ENCODE peak calls at places on chromosomes 12 and 14, in seven cellular contexts. One of them, this sample, is unnamed.

GRCh38 chr14:68621400-68622365 is 171.2 kb downstream of the ZFP36L1 start:
- DNase-seq in HCT116: no peak
- DNase-seq in SK-N-SH: no peak
- DNase-seq in H1: no peak
- DNase-seq in HepG2: no peak
- DNase-seq in GM12878: no peak
- DNase-seq in K562: no peak
- DNase-seq in this sample: peak; percentile 79

GRCh38 chr14:102076793-102077759 is 9.8 kb downstream of the HSP90AA1 start:
- DNase-seq in GM12878: no peak
- DNase-seq in SK-N-SH: no peak
- DNase-seq in HCT116: no peak
- DNase-seq in HepG2: no peak
- DNase-seq in K562: no peak
- DNase-seq in H1: no peak
- DNase-seq in this sample: no peak

GRCh38 chr12:53224268-53224896 is 7.6 kb downstream of the RARG start:
- DNase-seq in SK-N-SH: peak; percentile 69
- DNase-seq in HCT116: no peak
- DNase-seq in GM12878: no peak
- DNase-seq in K562: peak; percentile 50
- DNase-seq in H1: no peak
- DNase-seq in HepG2: peak; percentile 40
- DNase-seq in this sample: no peak

GRCh38 chr14:95256011-95256775 is 63.5 kb downstream of the CLMN start:
- DNase-seq in SK-N-SH: no peak
- DNase-seq in HepG2: no peak
- DNase-seq in K562: no peak
- DNase-seq in GM12878: no peak
- DNase-seq in H1: no peak
- DNase-seq in HCT116: no peak
- DNase-seq in this sample: no peak

GRCh38 chr12:107236824-107237467 is 143.6 kb upstream of the CRY1 start:
- DNase-seq in HepG2: no peak
- DNase-seq in GM12878: no peak
- DNase-seq in H1: no peak
- DNase-seq in SK-N-SH: no peak
- DNase-seq in K562: no peak
- DNase-seq in HCT116: no peak
- DNase-seq in this sample: peak; percentile 54

GRCh38 chr14:87934185-87934584 is 58.8 kb downstream of the GALC start:
- DNase-seq in GM12878: no peak
- DNase-seq in HCT116: no peak
- DNase-seq in H1: no peak
- DNase-seq in SK-N-SH: no peak
- DNase-seq in HepG2: no peak
- DNase-seq in K562: no peak
- DNase-seq in this sample: peak; percentile 4

GRCh38 chr14:55107766-55108554 is 21.1 kb upstream of the LGALS3 start:
- DNase-seq in HCT116: peak; percentile 91
- DNase-seq in SK-N-SH: no peak
- DNase-seq in K562: peak; percentile 83
- DNase-seq in H1: no peak
- DNase-seq in HepG2: peak; percentile 83
- DNase-seq in GM12878: no peak
- DNase-seq in this sample: peak; percentile 98

GRCh38 chr12:60935981-60936761 is 1324.0 kb upstream of the USP15 start:
- DNase-seq in H1: no peak
- DNase-seq in HCT116: no peak
- DNase-seq in K562: no peak
- DNase-seq in GM12878: no peak
- DNase-seq in HepG2: peak; percentile 3
- DNase-seq in SK-N-SH: no peak
- DNase-seq in this sample: no peak

GRCh38 chr14:64035143-64035542 is 182.3 kb downstream of the SYNE2 start:
- DNase-seq in HepG2: no peak
- DNase-seq in HCT116: no peak
- DNase-seq in H1: no peak
- DNase-seq in K562: no peak
- DNase-seq in GM12878: no peak
- DNase-seq in SK-N-SH: no peak
- DNase-seq in this sample: peak; percentile 77

GRCh38 chr12:101823891-101824290 is 6.9 kb downstream of the GNPTAB start:
- DNase-seq in HCT116: peak; percentile 33
- DNase-seq in SK-N-SH: peak; percentile 71
- DNase-seq in GM12878: no peak
- DNase-seq in HepG2: peak; percentile 21
- DNase-seq in H1: no peak
- DNase-seq in K562: peak; percentile 86
- DNase-seq in this sample: no peak

GRCh38 chr14:105065280-105066228 is at the start of gene GPR132:
- DNase-seq in GM12878: peak; percentile 93
- DNase-seq in HepG2: no peak
- DNase-seq in HCT116: no peak
- DNase-seq in H1: no peak
- DNase-seq in SK-N-SH: no peak
- DNase-seq in K562: no peak
- DNase-seq in this sample: no peak

GRCh38 chr14:50667491-50668007 is 557 bp downstream of the SAV1 start:
- DNase-seq in HepG2: no peak
- DNase-seq in HCT116: no peak
- DNase-seq in H1: no peak
- DNase-seq in SK-N-SH: peak; percentile 48
- DNase-seq in K562: peak; percentile 45
- DNase-seq in GM12878: no peak
- DNase-seq in this sample: no peak

GRCh38 chr12:77354766-77355362 is 289.5 kb upstream of the E2F7 start:
- DNase-seq in H1: no peak
- DNase-seq in K562: no peak
- DNase-seq in GM12878: no peak
- DNase-seq in HCT116: no peak
- DNase-seq in HepG2: no peak
- DNase-seq in SK-N-SH: no peak
- DNase-seq in this sample: peak; percentile 4

GRCh38 chr12:75587340-75588106 is 76.1 kb upstream of the KRR1 start:
- DNase-seq in HCT116: no peak
- DNase-seq in H1: no peak
- DNase-seq in SK-N-SH: no peak
- DNase-seq in GM12878: no peak
- DNase-seq in HepG2: no peak
- DNase-seq in K562: no peak
- DNase-seq in this sample: peak; percentile 52

GRCh38 chr12:132603240-132604107 is 6.9 kb downstream of the LRCOL1 start:
- DNase-seq in SK-N-SH: peak; percentile 62
- DNase-seq in HepG2: no peak
- DNase-seq in K562: no peak
- DNase-seq in HCT116: no peak
- DNase-seq in GM12878: no peak
- DNase-seq in H1: no peak
- DNase-seq in this sample: no peak

DNA sequence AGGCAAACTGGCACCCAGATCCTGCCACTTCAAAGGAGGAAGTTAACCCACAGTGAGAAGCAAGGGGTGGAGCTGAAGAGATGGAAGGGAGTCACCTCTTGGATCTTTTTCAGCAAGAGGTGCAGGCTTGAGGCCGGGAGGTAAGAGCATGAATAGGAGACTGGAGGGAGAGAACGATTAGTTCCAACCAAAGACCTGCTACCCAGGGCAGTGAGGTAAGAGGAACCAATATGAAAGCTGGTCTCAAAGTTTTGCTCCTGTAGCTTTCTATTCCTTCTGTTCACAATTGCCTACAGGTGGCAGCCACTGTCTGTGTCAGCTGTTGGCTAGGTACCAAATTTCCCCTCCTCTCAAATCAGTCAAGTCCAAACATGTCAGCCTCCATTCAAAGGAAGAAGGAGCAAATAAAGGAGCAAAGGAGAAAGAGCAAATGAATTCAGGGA is 14.9 kb upstream of the TAC3 start:
- DNase-seq in GM12878: no peak
- DNase-seq in K562: peak; percentile 48
- DNase-seq in HepG2: peak; percentile 28
- DNase-seq in SK-N-SH: no peak
- DNase-seq in HCT116: peak; percentile 18
- DNase-seq in H1: no peak
- DNase-seq in this sample: no peak
- TF ChIP-seq RAD21 in GM12878: peak; percentile 50
- TF ChIP-seq RAD21 in K562: peak; percentile 51
- TF ChIP-seq RAD21 in HepG2: peak; percentile 25
- TF ChIP-seq RAD21 in SK-N-SH: peak; percentile 43
- TF ChIP-seq RAD21 in HCT116: peak; percentile 20
- TF ChIP-seq RAD21 in H1: peak; percentile 58
- TF ChIP-seq RAD21 in this sample: no peak

GRCh38 chr14:103185051-103186027 is 62.1 kb downstream of the TNFAIP2 start:
- DNase-seq in K562: peak; percentile 44
- DNase-seq in HCT116: peak; percentile 40
- DNase-seq in SK-N-SH: peak; percentile 65
- DNase-seq in H1: no peak
- DNase-seq in HepG2: peak; percentile 27
- DNase-seq in GM12878: no peak
- DNase-seq in this sample: peak; percentile 38
- H2AFZ ChIP-seq in K562: peak overlapping the region; percentile 48
- H2AFZ ChIP-seq in HCT116: peak overlapping the region; percentile 87
- H2AFZ ChIP-seq in SK-N-SH: no peak overlapping the region
- H2AFZ ChIP-seq in H1: no peak overlapping the region
- H2AFZ ChIP-seq in HepG2: no peak overlapping the region
- H2AFZ ChIP-seq in GM12878: no peak overlapping the region
- H2AFZ ChIP-seq in this sample: peak overlapping the region; percentile 80

GRCh38 chr12:46367351-46368029 is 5.1 kb downstream of the SLC38A2 start:
- DNase-seq in H1: no peak
- DNase-seq in HCT116: no peak
- DNase-seq in SK-N-SH: no peak
- DNase-seq in K562: no peak
- DNase-seq in GM12878: no peak
- DNase-seq in HepG2: no peak
- DNase-seq in this sample: no peak
- H3K4me2 ChIP-seq in H1: peak overlapping the region; percentile 59
- H3K4me2 ChIP-seq in HCT116: peak overlapping the region; percentile 1
- H3K4me2 ChIP-seq in SK-N-SH: peak overlapping the region; percentile 86
- H3K4me2 ChIP-seq in K562: peak overlapping the region; percentile 54
- H3K4me2 ChIP-seq in GM12878: peak overlapping the region; percentile 6
- H3K4me2 ChIP-seq in HepG2: peak overlapping the region; percentile 94
- H3K4me2 ChIP-seq in this sample: peak overlapping the region; percentile 89

GRCh38 chr12:27732281-27732680 is 21.6 kb downstream of the MRPS35 start:
- DNase-seq in GM12878: no peak
- DNase-seq in H1: no peak
- DNase-seq in SK-N-SH: no peak
- DNase-seq in HCT116: no peak
- DNase-seq in K562: peak; percentile 23
- DNase-seq in HepG2: peak; percentile 39
- DNase-seq in this sample: no peak
- TF ChIP-seq RAD21 in GM12878: no peak
- TF ChIP-seq RAD21 in H1: peak; percentile 36
- TF ChIP-seq RAD21 in SK-N-SH: peak; percentile 29
- TF ChIP-seq RAD21 in HCT116: no peak
- TF ChIP-seq RAD21 in K562: peak; percentile 21
- TF ChIP-seq RAD21 in HepG2: no peak
- TF ChIP-seq RAD21 in this sample: no peak

DNA sequence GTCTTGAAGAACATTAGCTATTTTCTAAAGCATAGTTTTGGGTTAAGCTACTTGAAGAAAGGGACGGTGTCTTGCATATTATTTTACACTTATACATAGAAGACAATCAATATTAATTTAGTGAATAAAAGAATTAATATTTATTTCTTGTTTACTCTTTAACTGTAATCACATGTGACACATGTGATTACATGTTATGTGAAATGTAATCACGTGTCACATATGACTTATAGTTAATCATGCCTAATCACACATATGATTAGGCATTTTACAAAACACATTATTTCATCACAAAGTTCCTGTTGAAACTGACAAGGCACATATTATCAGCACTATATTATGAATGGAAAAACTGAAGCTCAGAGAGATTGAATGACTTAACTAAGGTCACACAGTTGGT is 4.8 kb downstream of the PAH start:
- DNase-seq in HepG2: no peak
- DNase-seq in HCT116: no peak
- DNase-seq in H1: no peak
- DNase-seq in GM12878: no peak
- DNase-seq in K562: no peak
- DNase-seq in SK-N-SH: no peak
- DNase-seq in this sample: no peak
- H2AFZ ChIP-seq in HepG2: no peak overlapping the region
- H2AFZ ChIP-seq in HCT116: no peak overlapping the region
- H2AFZ ChIP-seq in H1: no peak overlapping the region
- H2AFZ ChIP-seq in GM12878: no peak overlapping the region
- H2AFZ ChIP-seq in K562: no peak overlapping the region
- H2AFZ ChIP-seq in SK-N-SH: no peak overlapping the region
- H2AFZ ChIP-seq in this sample: no peak overlapping the region

DNA sequence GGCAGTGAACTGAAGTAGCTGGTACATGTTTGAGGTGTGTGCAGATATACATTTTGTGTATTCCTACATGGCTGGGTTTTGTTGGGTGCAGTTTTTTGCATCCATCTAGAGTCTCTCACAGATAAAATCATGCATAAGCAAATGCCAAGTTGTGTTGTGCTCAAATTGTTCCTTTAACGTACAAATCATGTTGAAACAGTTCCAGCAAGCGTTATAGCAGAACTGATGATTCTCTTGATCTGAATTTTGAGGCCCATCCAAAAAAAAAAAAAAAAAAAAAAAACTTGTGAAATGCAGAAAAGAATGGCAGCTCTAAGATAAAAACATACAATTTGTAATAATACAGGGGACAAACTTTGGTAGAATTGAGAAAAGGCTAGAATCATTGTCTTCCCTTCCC is 121.9 kb downstream of the PLEKHA5 start:
- DNase-seq in H1: no peak
- DNase-seq in K562: no peak
- DNase-seq in SK-N-SH: no peak
- DNase-seq in HCT116: no peak
- DNase-seq in GM12878: no peak
- DNase-seq in HepG2: no peak
- DNase-seq in this sample: no peak
- H3K4me2 ChIP-seq in H1: no peak overlapping the region
- H3K4me2 ChIP-seq in K562: no peak overlapping the region
- H3K4me2 ChIP-seq in SK-N-SH: no peak overlapping the region
- H3K4me2 ChIP-seq in HCT116: no peak overlapping the region
- H3K4me2 ChIP-seq in GM12878: no peak overlapping the region
- H3K4me2 ChIP-seq in HepG2: no peak overlapping the region
- H3K4me2 ChIP-seq in this sample: no peak overlapping the region

DNA sequence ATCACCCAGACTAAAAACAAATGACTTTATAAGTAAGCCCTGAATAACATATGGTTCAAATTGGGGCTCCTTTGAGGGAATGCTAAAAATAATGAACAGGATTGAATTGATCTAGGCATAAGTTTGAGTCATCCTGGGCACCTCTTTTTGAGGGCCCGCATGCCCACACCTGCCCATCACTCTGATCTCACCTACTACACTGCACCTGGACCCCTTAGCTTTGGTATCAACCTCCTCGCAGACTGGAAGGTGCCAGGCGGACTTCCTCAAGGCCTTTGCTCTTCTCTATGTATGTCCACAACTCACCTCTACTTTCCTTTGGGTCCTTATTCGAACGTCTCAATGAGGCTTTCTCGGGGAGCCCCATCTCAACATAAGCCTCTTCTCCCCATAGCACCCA is 17.2 kb downstream of the NTN4 start:
- DNase-seq in HCT116: no peak
- DNase-seq in SK-N-SH: no peak
- DNase-seq in GM12878: no peak
- DNase-seq in HepG2: no peak
- DNase-seq in K562: no peak
- DNase-seq in H1: no peak
- DNase-seq in this sample: no peak
- TF ChIP-seq RAD21 in HCT116: no peak
- TF ChIP-seq RAD21 in SK-N-SH: no peak
- TF ChIP-seq RAD21 in GM12878: no peak
- TF ChIP-seq RAD21 in HepG2: no peak
- TF ChIP-seq RAD21 in K562: no peak
- TF ChIP-seq RAD21 in H1: no peak
- TF ChIP-seq RAD21 in this sample: no peak